ENCODE peak calls at places on chromosomes 3 and 15, in six cellular contexts. R, W, S, T, E and M are unnamed samples.

GRCh38 chr15:34047893-34048775 is 9.1 kb upstream of the AVEN start:
- DNase-seq in R (no peak), W (no peak), S (no peak), T (no peak), E (no peak), M (no peak)

GRCh38 chr15:36409819-36410218 is 169.6 kb upstream of the CDIN1 start:
- DNase-seq in R (no peak), W (no peak), S (no peak), T (no peak), E (no peak), M (no peak)

GRCh38 chr3:107124885-107125284 is 252.4 kb upstream of the CCDC54 start:
- DNase-seq in R (no peak), W (no peak), S (peak), T (no peak), E (no peak), M (no peak)

GRCh38 chr3:58609990-58610389 is 32.8 kb upstream of the FAM107A start:
- DNase-seq in R (no peak), W (no peak), S (no peak), T (no peak), E (no peak), M (no peak)

GRCh38 chr15:67225336-67225735 is 29.1 kb downstream of the AAGAB start:
- DNase-seq in R (no peak), W (no peak), S (no peak), T (no peak), E (no peak), M (no peak)

GRCh38 chr3:62615258-62615840 is 242.0 kb upstream of the FEZF2 start:
- DNase-seq in R (no peak), W (no peak), S (no peak), T (no peak), E (no peak), M (no peak)

GRCh38 chr3:69079269-69080159 is 651 bp downstream of the UBA3 start:
- DNase-seq in R (no peak), W (no peak), S (no peak), T (peak), E (peak), M (peak)

GRCh38 chr3:188534633-188535032 is 380.7 kb downstream of the LPP start:
- DNase-seq in R (no peak), W (no peak), S (no peak), T (no peak), E (no peak), M (no peak)

GRCh38 chr15:89177633-89178306 is 43.6 kb downstream of the RLBP1 start:
- DNase-seq in R (peak), W (peak), S (peak), T (peak), E (peak), M (no peak)

GRCh38 chr3:196634224-196634623 is 5.3 kb upstream of the NRROS start:
- DNase-seq in R (peak), W (no peak), S (peak), T (no peak), E (peak), M (no peak)

GRCh38 chr15:39579487-39580116 is 1.3 kb upstream of the THBS1 start:
- DNase-seq in R (peak), W (peak), S (peak), T (peak), E (no peak), M (peak)

GRCh38 chr3:15858547-15859506 is 61.0 kb upstream of the ANKRD28 start:
- DNase-seq in R (peak), W (peak), S (peak), T (peak), E (peak), M (peak)

GRCh38 chr3:11825271-11825670 is 21.4 kb downstream of the TAMM41 start:
- DNase-seq in R (no peak), W (no peak), S (no peak), T (no peak), E (no peak), M (no peak)

GRCh38 chr3:52526151-52526561 is 7.5 kb downstream of the NT5DC2 start:
- DNase-seq in R (no peak), W (peak), S (peak), T (no peak), E (no peak), M (no peak)

GRCh38 chr3:193554790-193555189 is at the start of gene ATP13A4:
- DNase-seq in R (no peak), W (peak), S (no peak), T (no peak), E (no peak), M (peak)

GRCh38 chr3:196995646-196996355 is 27.2 kb upstream of the PIGZ start:
- DNase-seq in R (no peak), W (no peak), S (no peak), T (no peak), E (no peak), M (no peak)

GRCh38 chr3:160016972-160017371 is 28.3 kb downstream of the IL12A start:
- DNase-seq in R (no peak), W (no peak), S (no peak), T (no peak), E (no peak), M (no peak)

GRCh38 chr3:106691476-106691875 is 685.8 kb upstream of the CCDC54 start:
- DNase-seq in R (no peak), W (no peak), S (no peak), T (no peak), E (no peak), M (no peak)

GRCh38 chr3:48422272-48422671 is 7.6 kb downstream of the PLXNB1 start:
- DNase-seq in R (no peak), W (no peak), S (no peak), T (no peak), E (no peak), M (no peak)

GRCh38 chr3:13662238-13662847 is 113.4 kb downstream of the FBLN2 start:
- DNase-seq in R (no peak), W (no peak), S (no peak), T (no peak), E (no peak), M (no peak)

GRCh38 chr15:66865622-66866611 is 163.9 kb downstream of the SMAD6 start:
- DNase-seq in R (no peak), W (no peak), S (peak), T (no peak), E (peak), M (peak)

GRCh38 chr3:10249833-10250232 is 1.6 kb downstream of the TATDN2 start:
- DNase-seq in R (no peak), W (no peak), S (no peak), T (no peak), E (no peak), M (no peak)

GRCh38 chr3:169383770-169384169 is 279.7 kb downstream of the MECOM start:
- DNase-seq in R (no peak), W (no peak), S (no peak), T (no peak), E (no peak), M (no peak)

GRCh38 chr3:99767341-99767740 is 50.3 kb upstream of the CMSS1 start:
- DNase-seq in R (no peak), W (no peak), S (no peak), T (no peak), E (no peak), M (no peak)

GRCh38 chr3:190617185-190617584 is 103.3 kb downstream of the IL1RAP start:
- DNase-seq in R (no peak), W (no peak), S (peak), T (no peak), E (peak), M (peak)

GRCh38 chr3:193648542-193649076 is 55.6 kb downstream of the OPA1 start:
- DNase-seq in R (no peak), W (no peak), S (no peak), T (no peak), E (no peak), M (no peak)

GRCh38 chr15:84715442-84716035 is 400 bp downstream of the SEC11A start:
- DNase-seq in R (peak), W (peak), S (no peak), T (peak), E (peak), M (peak)

GRCh38 chr15:47870956-47871625 is 153.8 kb downstream of the SEMA6D start:
- DNase-seq in R (no peak), W (no peak), S (no peak), T (peak), E (no peak), M (no peak)

GRCh38 chr15:95853350-95853749 is 477.1 kb upstream of the NR2F2 start:
- DNase-seq in R (no peak), W (no peak), S (no peak), T (peak), E (no peak), M (no peak)

GRCh38 chr15:95845862-95846515 is 484.5 kb upstream of the NR2F2 start:
- DNase-seq in R (peak), W (no peak), S (peak), T (no peak), E (no peak), M (no peak)

GRCh38 chr15:95848126-95848525 is 482.4 kb upstream of the NR2F2 start:
- DNase-seq in R (no peak), W (no peak), S (no peak), T (peak), E (no peak), M (no peak)

GRCh38 chr15:95850837-95851236 is 479.7 kb upstream of the NR2F2 start:
- DNase-seq in R (no peak), W (no peak), S (no peak), T (no peak), E (no peak), M (no peak)
- TF ChIP-seq CTCF in R (no peak), W (no peak), S (no peak), T (no peak), E (no peak), M (no peak)

DNA sequence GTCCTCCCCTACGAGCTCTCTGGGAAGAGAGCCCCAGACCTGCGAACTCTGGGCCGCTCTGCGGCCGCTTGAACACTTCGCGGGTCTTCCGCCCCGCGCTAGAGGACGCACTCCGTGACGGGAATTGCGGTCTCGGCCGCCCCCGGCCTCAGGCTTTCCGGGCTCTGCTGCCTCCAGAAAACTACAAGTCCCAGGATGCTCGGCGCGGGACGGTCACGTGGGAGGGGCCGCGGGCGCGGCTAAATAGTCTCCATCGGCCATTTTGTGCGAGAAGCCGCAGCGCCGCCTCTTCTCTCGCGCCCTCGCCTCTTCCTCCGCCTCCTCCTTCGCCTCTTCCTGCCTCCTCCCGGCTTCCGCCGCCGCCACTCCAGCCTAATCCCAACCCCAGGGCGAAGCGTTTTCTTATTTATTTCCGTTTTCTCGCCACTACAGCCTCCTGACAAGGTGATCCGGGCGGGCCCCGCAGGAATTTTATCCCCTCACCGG is at the start of gene EIF1B:
- DNase-seq in R (peak), W (peak), S (peak), T (peak), E (peak), M (peak)
- TF ChIP-seq POLR2A in R (peak), W (peak), S (peak), T (peak), E (peak), M (peak)

GRCh38 chr3:122458992-122459391 is 43.1 kb upstream of the WDR5B start:
- DNase-seq in R (no peak), W (no peak), S (no peak), T (peak), E (peak), M (no peak)
- TF ChIP-seq CTCF in R (peak), W (peak), S (peak), T (no peak), E (no peak), M (peak)

DNA sequence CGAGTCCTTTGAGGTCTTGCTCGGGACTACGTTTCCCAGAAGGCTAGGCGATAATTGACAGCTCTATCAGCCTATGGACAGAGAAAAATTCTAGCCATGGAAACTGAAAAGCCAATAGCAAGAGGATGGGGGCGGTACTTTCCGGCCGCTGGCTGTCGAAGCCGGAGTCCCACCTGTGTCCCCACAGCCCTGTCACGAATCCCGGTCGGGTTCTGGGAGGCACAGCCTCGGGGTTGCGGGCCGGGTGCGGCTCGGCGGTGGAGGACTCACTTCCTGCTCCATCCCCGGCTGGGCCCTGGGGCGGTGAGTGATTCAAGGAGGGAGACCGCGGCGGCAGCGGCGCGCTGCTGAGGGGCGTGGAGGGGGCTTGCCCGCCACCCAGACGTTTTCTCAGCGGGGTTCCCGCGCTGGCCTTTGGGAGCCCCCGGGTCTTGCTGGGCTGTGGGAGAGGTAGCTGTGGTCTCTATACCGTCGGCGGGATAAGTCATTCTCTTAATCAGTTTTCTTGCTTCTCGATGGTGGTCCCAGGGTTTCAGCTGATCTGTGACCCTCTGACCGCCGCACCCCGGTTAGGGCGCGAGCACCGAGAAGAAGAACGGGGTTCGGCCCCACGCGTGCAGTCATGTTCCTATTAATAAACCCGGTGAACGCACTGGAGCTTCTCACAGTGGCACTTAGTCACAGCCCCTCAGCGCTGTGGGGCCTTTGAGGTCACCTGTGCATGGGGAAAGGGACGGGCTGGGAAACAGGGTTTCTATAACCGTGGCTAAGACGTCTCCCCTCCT is at the start of gene ZNF774:
- DNase-seq in R (peak), W (peak), S (peak), T (peak), E (peak), M (peak)
- TF ChIP-seq POLR2A in R (peak), W (peak), S (peak), T (no peak), E (peak), M (peak)

DNA sequence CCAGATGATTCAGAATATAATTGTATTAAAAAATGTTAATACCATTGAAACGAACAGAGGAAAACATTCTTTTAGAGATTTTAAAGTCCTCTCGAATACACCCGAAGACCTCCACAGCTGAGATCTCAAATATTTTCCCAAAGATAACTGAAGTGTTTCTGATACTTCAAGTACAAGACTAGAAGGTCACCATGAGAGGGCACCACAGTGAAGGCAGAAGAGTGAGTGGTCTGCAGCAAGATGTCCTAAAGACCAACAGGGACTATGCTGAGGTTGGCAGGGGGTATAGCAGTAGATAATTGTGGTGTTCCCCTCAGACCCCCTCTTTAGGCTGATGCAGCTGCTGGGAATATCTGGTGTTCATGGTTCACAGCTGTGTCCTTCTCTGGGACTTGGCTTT is 156.5 kb downstream of the PDCD6IP start:
- DNase-seq in R (no peak), W (no peak), S (no peak), T (peak), E (peak), M (no peak)
- TF ChIP-seq CTCF in R (no peak), W (no peak), S (no peak), T (no peak), E (peak), M (no peak)

DNA sequence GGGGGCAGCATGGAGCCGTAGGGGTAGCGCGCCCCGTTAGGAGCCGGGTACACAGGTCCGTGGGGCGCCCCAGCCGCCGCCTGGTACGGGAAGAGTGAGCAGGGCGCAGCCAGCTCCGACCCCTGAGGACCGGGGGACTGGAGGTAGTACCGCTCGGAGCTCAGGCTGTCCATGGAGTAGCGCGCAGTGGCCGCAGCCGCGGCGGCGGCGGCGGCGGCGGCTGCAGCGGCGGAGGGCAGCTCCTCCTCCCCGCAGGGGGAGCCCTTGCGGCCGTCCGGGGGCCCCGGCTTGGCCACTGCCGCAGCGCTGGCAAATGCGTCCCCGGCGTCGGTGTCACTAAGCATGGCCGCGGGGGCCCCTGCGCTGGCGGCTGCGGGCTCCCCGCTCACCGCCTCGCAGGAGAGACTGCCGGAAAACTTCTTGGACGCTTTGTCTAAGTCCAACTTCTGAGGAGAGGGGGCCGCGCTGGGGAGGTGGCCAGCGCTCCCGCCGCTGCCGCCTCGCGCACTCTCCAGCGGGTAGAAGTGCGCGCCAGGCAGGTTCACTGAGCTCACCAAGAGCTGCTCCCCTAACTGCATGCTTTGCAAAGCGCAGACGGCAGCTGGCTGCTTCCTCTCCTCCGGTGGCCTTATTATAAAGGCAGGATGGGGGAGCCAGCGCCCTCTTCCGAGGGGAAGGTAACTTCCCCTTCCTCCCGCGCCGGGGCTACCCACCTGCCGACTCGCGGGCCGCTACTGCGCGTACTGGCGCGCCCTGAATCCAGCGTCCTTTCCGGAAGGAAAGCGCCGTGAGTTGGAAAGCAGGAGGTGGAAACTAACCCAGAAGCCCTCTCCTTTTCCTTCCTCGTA is at the start of gene EOMES:
- DNase-seq in R (no peak), W (peak), S (peak), T (peak), E (peak), M (peak)
- TF ChIP-seq POLR2A in R (no peak), W (peak), S (no peak), T (no peak), E (no peak), M (no peak)

DNA sequence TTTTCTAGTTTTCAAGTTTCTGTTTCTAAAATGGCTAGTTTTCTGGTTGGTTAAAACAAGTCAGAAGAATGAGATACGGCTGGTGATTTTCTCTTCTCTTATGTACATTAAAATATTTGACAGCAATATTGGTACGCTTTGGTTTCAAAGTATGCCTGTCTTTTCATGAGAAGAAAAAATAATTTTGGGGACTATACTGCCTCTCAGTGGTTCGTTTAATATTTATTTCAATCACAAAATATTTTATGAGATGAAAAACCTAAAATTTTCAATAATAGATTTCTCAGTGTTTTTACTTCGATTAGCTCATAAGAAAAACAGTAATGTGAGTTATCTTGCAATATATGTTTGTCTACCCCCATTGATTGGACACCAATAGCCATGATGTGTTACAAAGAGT is 72.8 kb upstream of the AADACL2 start:
- DNase-seq in R (no peak), W (no peak), S (no peak), T (no peak), E (peak), M (no peak)
- TF ChIP-seq CTCF in R (peak), W (no peak), S (peak), T (no peak), E (no peak), M (no peak)

DNA sequence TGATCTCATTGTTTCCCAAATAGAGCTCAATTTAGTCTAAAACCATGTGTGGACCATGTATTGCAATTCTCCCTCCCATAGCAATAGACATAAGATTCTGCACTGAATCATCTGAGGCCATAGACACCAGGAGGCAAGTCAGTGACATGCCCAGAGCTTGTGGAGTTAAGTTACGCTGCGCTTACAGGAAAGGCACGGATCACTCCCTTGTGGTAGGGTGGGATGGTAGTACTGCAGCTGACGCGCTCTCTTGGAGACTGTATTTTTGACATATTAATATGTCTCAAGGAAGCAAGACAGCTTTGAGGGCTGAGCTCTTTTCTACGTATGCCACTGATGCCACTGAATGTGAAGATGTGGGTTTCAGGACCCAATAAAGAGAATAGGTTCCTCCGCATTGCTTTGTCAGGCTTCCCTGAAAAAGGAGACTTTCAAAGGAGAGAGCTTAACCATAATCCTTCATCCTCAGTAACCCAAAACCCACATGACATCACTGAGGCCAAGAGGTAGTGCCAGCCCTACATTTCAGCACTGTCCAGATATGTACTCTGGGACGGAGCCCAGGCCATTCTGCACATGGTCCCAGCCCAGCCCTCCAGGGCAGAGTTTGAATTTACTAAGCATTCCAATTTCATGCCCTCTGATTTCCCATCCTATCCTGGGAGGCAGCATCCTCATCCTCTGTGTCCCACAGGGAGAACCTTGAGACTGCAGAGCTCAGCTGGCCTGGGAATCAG is 210.7 kb downstream of the GABRB3 start:
- DNase-seq in R (no peak), W (no peak), S (peak), T (no peak), E (no peak), M (no peak)
- TF ChIP-seq POLR2A in R (no peak), W (no peak), S (no peak), T (no peak), E (no peak), M (no peak)

GRCh38 chr3:41716391-41716910 is 245.5 kb downstream of the ULK4 start:
- DNase-seq in R (no peak), W (no peak), S (no peak), T (peak), E (no peak), M (no peak)
- TF ChIP-seq CTCF in R (no peak), W (peak), S (peak), T (peak), E (no peak), M (no peak)

GRCh38 chr3:157156844-157157635 is 2.9 kb downstream of the CCNL1 start:
- DNase-seq in R (no peak), W (no peak), S (no peak), T (no peak), E (peak), M (no peak)
- TF ChIP-seq POLR2A in R (no peak), W (no peak), S (no peak), T (no peak), E (no peak), M (peak)